ENCODE peak calls at places on chromosomes 3 and 15, in six cellular contexts. O is thoracic aorta; V is lower lobe of right lung; T is cardiac muscle cell; L is ascending aorta; M is naive thymus-derived CD4-positive, alpha-beta T cell. W is an unnamed sample.

GRCh38 chr3:21750831-21751391 is at the start of gene ZNF385D:
- DNase-seq in O (peak; percentile 15), V (peak; percentile 42), T (peak; percentile 88), L (peak; percentile 79), M (no peak), W (no peak)

GRCh38 chr15:35308802-35309201 is 223.7 kb upstream of the NANOGP8 start:
- DNase-seq in O (no peak), V (no peak), T (peak; percentile 46), L (peak; percentile 72), M (no peak), W (no peak)

GRCh38 chr3:117562000-117562399 is 852.4 kb downstream of the TUSC7 start:
- DNase-seq in O (no peak), V (no peak), T (peak; percentile 30), L (no peak), M (no peak), W (no peak)

GRCh38 chr3:46713898-46714552 is 3.6 kb downstream of the PRSS50 start:
- DNase-seq in O (no peak), V (no peak), T (no peak), L (peak; percentile 54), M (no peak), W (no peak)

GRCh38 chr3:22960326-22960984 is 242.7 kb upstream of the UBE2E2 start:
- DNase-seq in O (no peak), V (no peak), T (peak; percentile 52), L (no peak), M (no peak), W (no peak)

GRCh38 chr3:27971600-27971999 is 249.5 kb upstream of the EOMES start:
- DNase-seq in O (no peak), V (no peak), T (no peak), L (no peak), M (no peak), W (no peak)

GRCh38 chr3:75687323-75687722 is 23.2 kb downstream of the FRG2C start:
- DNase-seq in O (no peak), V (no peak), T (no peak), L (no peak), M (no peak), W (no peak)

GRCh38 chr15:90523373-90523772 is 6.3 kb upstream of the CRTC3 start:
- DNase-seq in O (no peak), V (no peak), T (no peak), L (no peak), M (no peak), W (no peak)

GRCh38 chr3:10328460-10329071 is 7.7 kb upstream of the SEC13 start:
- DNase-seq in O (no peak), V (no peak), T (no peak), L (no peak), M (no peak), W (no peak)

GRCh38 chr3:116384717-116385116 is 60.6 kb downstream of the LSAMP start:
- DNase-seq in O (no peak), V (no peak), T (no peak), L (no peak), M (no peak), W (no peak)

GRCh38 chr3:107392549-107393165 is 15.4 kb downstream of the CCDC54 start:
- DNase-seq in O (no peak), V (no peak), T (no peak), L (no peak), M (no peak), W (no peak)

GRCh38 chr3:190644766-190645165 is 130.9 kb downstream of the IL1RAP start:
- DNase-seq in O (no peak), V (no peak), T (no peak), L (no peak), M (no peak), W (no peak)

GRCh38 chr3:194383276-194383940 is 13.9 kb upstream of the LRRC15 start:
- DNase-seq in O (no peak), V (no peak), T (no peak), L (peak; percentile 42), M (no peak), W (no peak)
- H3K9me3 ChIP-seq in O (no peaks in the 10 kb centered on the region), V (no peaks in the 10 kb centered on the region), T (no peaks in the 10 kb centered on the region), L (no peaks in the 10 kb centered on the region), M (no peaks in the 10 kb centered on the region), W (no peaks in the 10 kb centered on the region)

GRCh38 chr15:39586387-39587171 is 5.7 kb downstream of the THBS1 start:
- DNase-seq in O (no peak), V (no peak), T (no peak), L (no peak), M (no peak), W (no peak)

GRCh38 chr15:39585394-39585841 is 4.5 kb downstream of the THBS1 start:
- DNase-seq in O (no peak), V (no peak), T (no peak), L (no peak), M (no peak), W (no peak)

GRCh38 chr15:39587291-39587909 is 6.5 kb downstream of the THBS1 start:
- DNase-seq in O (no peak), V (no peak), T (no peak), L (no peak), M (no peak), W (no peak)

GRCh38 chr15:39584662-39585393 is 3.9 kb downstream of the THBS1 start:
- DNase-seq in O (no peak), V (no peak), T (no peak), L (no peak), M (no peak), W (no peak)

GRCh38 chr15:39585871-39586301 is 5.0 kb downstream of the THBS1 start:
- DNase-seq in O (no peak), V (no peak), T (no peak), L (no peak), M (no peak), W (no peak)
- H3K36me3 ChIP-seq in O (peaks cover 14% of the 10 kb centered on the region), V (peaks cover 89% of the 10 kb centered on the region), T (peaks cover 62% of the 10 kb centered on the region), L (peaks cover 84% of the 10 kb centered on the region), M (no peaks in the 10 kb centered on the region), W (no peaks in the 10 kb centered on the region)

GRCh38 chr15:22227961-22228762 is 147.8 kb downstream of the OR4M2 start:
- DNase-seq in O (no peak), V (no peak), T (no peak), L (no peak), M (no peak), W (no peak)

GRCh38 chr15:22226034-22226790 is 145.9 kb downstream of the OR4M2 start:
- DNase-seq in O (no peak), V (no peak), T (no peak), L (no peak), M (no peak), W (no peak)

GRCh38 chr15:22229971-22230815 is 149.9 kb downstream of the OR4M2 start:
- DNase-seq in O (no peak), V (no peak), T (no peak), L (no peak), M (no peak), W (no peak)

GRCh38 chr15:22227411-22227810 is 147.1 kb downstream of the OR4M2 start:
- DNase-seq in O (no peak), V (no peak), T (no peak), L (no peak), M (no peak), W (no peak)

DNA sequence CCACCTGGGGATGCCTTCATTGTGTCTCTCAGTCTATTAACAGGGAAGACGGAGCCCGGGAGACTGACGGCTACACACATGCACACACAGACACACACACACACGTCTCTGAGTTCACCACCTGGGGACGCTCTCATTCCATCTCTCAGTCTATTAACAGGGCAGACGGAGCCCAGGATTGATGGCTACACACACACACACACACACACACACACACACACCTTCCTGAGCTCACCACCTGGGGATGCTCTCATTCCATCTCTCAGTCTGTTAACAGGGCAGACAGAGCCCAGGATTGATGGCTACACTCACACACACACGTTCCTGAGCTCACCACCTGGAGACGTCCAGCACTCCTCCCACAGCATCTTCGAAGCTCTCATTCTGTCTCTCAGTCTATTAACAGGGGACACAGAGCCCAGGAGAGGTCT is 143.9 kb downstream of the OR4M2 start:
- DNase-seq in O (no peak), V (no peak), T (no peak), L (no peak), M (no peak), W (no peak)
- H3K9me3 ChIP-seq in O (no peaks in the 10 kb centered on the region), V (no peaks in the 10 kb centered on the region), T (peaks cover 12% of the 10 kb centered on the region), L (no peaks in the 10 kb centered on the region), M (no peaks in the 10 kb centered on the region), W (no peaks in the 10 kb centered on the region)

DNA sequence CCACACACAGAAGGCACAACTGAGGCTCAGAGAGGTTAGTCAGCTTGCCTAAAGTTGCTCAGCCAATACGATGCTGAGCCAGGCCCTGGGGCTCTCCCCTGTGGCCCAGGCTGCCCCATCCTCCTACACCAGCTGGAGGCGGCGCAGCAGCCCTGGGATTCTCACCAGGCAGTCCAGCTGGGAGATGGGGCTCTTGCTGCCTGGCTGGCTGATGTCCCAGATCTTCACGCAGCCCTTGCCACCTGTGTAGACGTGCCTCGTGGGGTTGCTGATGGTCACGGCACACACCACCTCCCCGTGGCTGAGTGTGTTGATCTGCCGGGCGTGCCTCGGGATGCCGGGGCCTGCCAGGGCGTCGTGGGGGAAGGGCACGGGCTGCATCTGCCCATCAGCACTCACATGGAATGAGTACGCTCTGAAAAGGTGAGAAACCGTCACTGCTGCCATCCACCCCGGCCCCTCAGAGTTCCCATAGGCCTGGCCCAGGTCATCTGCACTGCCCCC is 42.8 kb downstream of the TLE3 start:
- DNase-seq in O (no peak), V (peak; percentile 22), T (no peak), L (no peak), M (no peak), W (no peak)
- H3K36me3 ChIP-seq in O (peaks cover 93% of the 10 kb centered on the region), V (peaks cover 100% of the 10 kb centered on the region), T (peaks cover 30% of the 10 kb centered on the region), L (peaks cover 99% of the 10 kb centered on the region), M (peaks cover 28% of the 10 kb centered on the region), W (peaks cover 95% of the 10 kb centered on the region)

GRCh38 chr3:1703169-1703568 is 395.5 kb upstream of the CNTN4 start:
- DNase-seq in O (no peak), V (no peak), T (no peak), L (no peak), M (no peak), W (no peak)
- H3K9me3 ChIP-seq in O (peaks cover 5% of the 10 kb centered on the region), V (peaks cover 5% of the 10 kb centered on the region), T (no peaks in the 10 kb centered on the region), L (no peaks in the 10 kb centered on the region), M (no peaks in the 10 kb centered on the region), W (no peaks in the 10 kb centered on the region)

W was measured in effector memory CD4-positive, alpha-beta T cell.